ENCODE peak calls at places on chromosomes 1 and 21, in eight cellular contexts. U is mammary epithelial cell; R is cardiac muscle cell; F is breast epithelium; G is endothelial cell of umbilical vein; Q is lung; P is CD8-positive, alpha-beta T cell; J is astrocyte. V is an unnamed sample.

GRCh38 chr21:19609611-19610010 is 1206.0 kb upstream of the TMPRSS15 start:
- DNase-seq in U (no peak), R (no peak), F (no peak), G (no peak), Q (no peak), P (no peak), J (no peak), V (no peak)

GRCh38 chr1:233237623-233238022 is 57.9 kb downstream of the PCNX2 start:
- DNase-seq in U (no peak), R (no peak), F (no peak), G (no peak), Q (no peak), P (no peak), J (no peak), V (no peak)

GRCh38 chr1:234768171-234768568 is 158.2 kb upstream of the IRF2BP2 start:
- DNase-seq in U (no peak), R (no peak), F (no peak), G (no peak), Q (no peak), P (no peak), J (no peak), V (no peak)

GRCh38 chr1:78145105-78145580 is 99.4 kb downstream of the GIPC2 start:
- DNase-seq in U (peak; percentile 63), R (peak; percentile 87), F (no peak), G (peak; percentile 62), Q (peak; percentile 57), P (peak; percentile 18), J (peak; percentile 61), V (peak; percentile 62)

GRCh38 chr1:18998016-18998724 is 41.7 kb upstream of the IFFO2 start:
- DNase-seq in U (peak; percentile 97), R (no peak), F (no peak), G (no peak), Q (no peak), P (no peak), J (peak; percentile 44), V (peak; percentile 98)

GRCh38 chr1:26582836-26583460 is 53.4 kb downstream of the RPS6KA1 start:
- DNase-seq in U (peak; percentile 11), R (peak; percentile 78), F (peak; percentile 38), G (no peak), Q (peak; percentile 58), P (no peak), J (peak; percentile 60), V (no peak)

GRCh38 chr1:116290085-116290670 is 82.9 kb upstream of the ATP1A1 start:
- DNase-seq in U (peak; percentile 93), R (no peak), F (no peak), G (no peak), Q (no peak), P (no peak), J (no peak), V (peak; percentile 95)

GRCh38 chr1:79688932-79689331 is 682.4 kb upstream of the ADGRL4 start:
- DNase-seq in U (no peak), R (no peak), F (no peak), G (no peak), Q (no peak), P (no peak), J (no peak), V (no peak)

GRCh38 chr1:179101566-179101965 is 19.7 kb downstream of the TOR3A start:
- DNase-seq in U (no peak), R (no peak), F (no peak), G (no peak), Q (no peak), P (no peak), J (no peak), V (no peak)

GRCh38 chr1:19949016-19949415 is 25.6 kb upstream of the PLA2G2E start:
- DNase-seq in U (peak; percentile 90), R (peak; percentile 76), F (no peak), G (peak; percentile 77), Q (no peak), P (no peak), J (peak; percentile 79), V (peak; percentile 87)

GRCh38 chr1:109392037-109392787 is 5.5 kb downstream of the SORT1 start:
- DNase-seq in U (no peak), R (no peak), F (no peak), G (no peak), Q (no peak), P (no peak), J (no peak), V (no peak)

GRCh38 chr1:46822248-46822826 is 23.5 kb downstream of the CYP4B1 start:
- DNase-seq in U (no peak), R (no peak), F (no peak), G (no peak), Q (no peak), P (no peak), J (no peak), V (no peak)

GRCh38 chr1:158285756-158286241 is 3.9 kb upstream of the CD1C start:
- DNase-seq in U (peak; percentile 5), R (peak; percentile 3), F (no peak), G (peak; percentile 2), Q (peak; percentile 51), P (no peak), J (no peak), V (no peak)

GRCh38 chr1:76942549-76942948 is 75.3 kb downstream of the ST6GALNAC5 start:
- DNase-seq in U (no peak), R (peak; percentile 25), F (no peak), G (no peak), Q (no peak), P (no peak), J (peak; percentile 74), V (peak; percentile 20)

GRCh38 chr1:91635763-91636162 is 135.1 kb downstream of the CDC7 start:
- DNase-seq in U (peak; percentile 45), R (no peak), F (no peak), G (no peak), Q (no peak), P (no peak), J (no peak), V (no peak)

GRCh38 chr1:155068599-155068998 is 5.1 kb downstream of the EFNA4 start:
- DNase-seq in U (no peak), R (no peak), F (no peak), G (no peak), Q (no peak), P (no peak), J (no peak), V (no peak)

GRCh38 chr1:118247593-118247992 is 62.6 kb upstream of the SPAG17 start:
- DNase-seq in U (peak; percentile 23), R (peak; percentile 21), F (no peak), G (no peak), Q (no peak), P (no peak), J (peak; percentile 3), V (peak; percentile 20)

GRCh38 chr1:227734546-227734857 is 600 bp downstream of the JMJD4 start:
- DNase-seq in U (no peak), R (no peak), F (no peak), G (no peak), Q (no peak), P (no peak), J (no peak), V (no peak)
- H3K4me1 ChIP-seq in U (peaks cover 12% of the 10 kb centered on the region), R (peaks cover 11% of the 10 kb centered on the region), F (no peaks in the 10 kb centered on the region), G (peaks cover 12% of the 10 kb centered on the region), Q (peaks cover 10% of the 10 kb centered on the region), P (peaks cover 19% of the 10 kb centered on the region), J (peaks cover 10% of the 10 kb centered on the region), V (peaks cover 4% of the 10 kb centered on the region)

GRCh38 chr1:32998997-32999396 is 34.4 kb upstream of the RNF19B start:
- DNase-seq in U (no peak), R (peak; percentile 59), F (no peak), G (no peak), Q (no peak), P (no peak), J (no peak), V (no peak)
- H3K27ac ChIP-seq in U (no peak overlapping the region), R (no peak overlapping the region), F (no peak overlapping the region), G (peak overlapping the region; percentile 81), Q (no peak overlapping the region), P (no peak overlapping the region), J (peak overlapping the region; percentile 97), V (no peak overlapping the region)

GRCh38 chr1:194829492-194829891 is 1643.1 kb upstream of the B3GALT2 start:
- DNase-seq in U (no peak), R (no peak), F (no peak), G (no peak), Q (no peak), P (no peak), J (peak; percentile 23), V (peak; percentile 55)
- H3K4me1 ChIP-seq in U (no peaks in the 10 kb centered on the region), R (no peaks in the 10 kb centered on the region), F (no peaks in the 10 kb centered on the region), G (no peaks in the 10 kb centered on the region), Q (no peaks in the 10 kb centered on the region), P (no peaks in the 10 kb centered on the region), J (no peaks in the 10 kb centered on the region), V (no peaks in the 10 kb centered on the region)

DNA sequence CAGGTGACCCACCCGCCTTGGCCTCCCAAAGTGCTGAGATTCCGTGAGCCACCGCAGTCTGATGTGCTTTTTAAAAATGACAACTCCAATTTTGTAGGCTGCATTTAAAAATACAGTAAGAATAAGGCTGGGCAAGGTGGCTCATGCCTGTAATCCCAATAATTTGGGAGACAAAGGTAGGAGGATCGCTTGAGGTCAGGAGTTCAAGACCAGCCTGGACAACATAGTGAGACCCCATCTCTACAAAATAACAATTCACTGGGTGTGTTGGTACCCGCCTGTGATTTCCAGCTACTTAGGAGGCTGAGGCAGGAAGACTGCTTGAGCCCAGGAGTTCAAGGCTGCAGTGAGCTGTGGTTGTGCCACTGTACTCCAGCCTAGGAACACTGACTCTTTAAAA is 23.4 kb downstream of the SLC19A2 start:
- DNase-seq in U (no peak), R (no peak), F (no peak), G (no peak), Q (no peak), P (no peak), J (no peak), V (no peak)
- H3K27ac ChIP-seq in U (no peak overlapping the region), R (no peak overlapping the region), F (no peak overlapping the region), G (no peak overlapping the region), Q (no peak overlapping the region), P (no peak overlapping the region), J (no peak overlapping the region), V (no peak overlapping the region)

DNA sequence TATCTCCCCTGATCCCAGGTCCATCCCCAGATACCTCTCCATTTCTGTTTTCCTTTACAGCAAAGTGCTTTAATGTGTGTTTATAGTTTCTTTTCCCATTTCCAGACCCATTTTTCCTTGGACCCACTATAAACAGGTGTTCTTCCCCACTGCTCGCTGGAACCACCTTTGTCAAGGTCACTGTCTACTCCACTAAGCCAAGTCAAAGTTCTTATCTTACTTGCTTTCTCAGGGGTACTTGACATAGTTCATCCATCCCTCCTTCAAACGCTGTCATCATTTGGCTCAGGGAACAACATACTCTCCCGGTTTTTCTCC is 8.3 kb downstream of the SLAMF1 start:
- DNase-seq in U (no peak), R (no peak), F (no peak), G (no peak), Q (no peak), P (no peak), J (no peak), V (no peak)
- H3K4me1 ChIP-seq in U (no peaks in the 10 kb centered on the region), R (peaks cover 10% of the 10 kb centered on the region), F (no peaks in the 10 kb centered on the region), G (peaks cover 9% of the 10 kb centered on the region), Q (peaks cover 2% of the 10 kb centered on the region), P (peaks cover 91% of the 10 kb centered on the region), J (no peaks in the 10 kb centered on the region), V (no peaks in the 10 kb centered on the region)

DNA sequence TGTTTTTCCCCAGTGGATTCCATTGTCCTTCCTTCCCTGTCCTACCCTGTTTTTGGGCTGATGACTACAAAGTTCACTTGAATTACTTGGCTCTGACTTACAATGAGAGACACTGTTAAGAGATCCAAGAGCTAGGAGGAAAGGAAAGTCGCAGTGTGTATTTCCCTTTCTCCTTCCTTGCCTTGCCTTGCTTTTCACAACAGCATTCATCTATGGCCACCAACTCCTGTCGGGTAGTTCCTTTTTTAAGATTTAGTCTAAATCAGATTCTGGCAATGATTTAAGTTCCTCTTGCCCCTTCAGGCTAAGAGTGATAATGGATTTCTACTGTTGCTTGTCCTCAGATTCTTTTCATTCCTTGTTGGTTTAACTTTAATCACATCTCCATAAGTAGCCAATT is 91.9 kb downstream of the GTF2B start:
- DNase-seq in U (no peak), R (no peak), F (no peak), G (no peak), Q (no peak), P (no peak), J (peak; percentile 9), V (no peak)
- H3K27ac ChIP-seq in U (no peak overlapping the region), R (no peak overlapping the region), F (no peak overlapping the region), G (no peak overlapping the region), Q (no peak overlapping the region), P (no peak overlapping the region), J (no peak overlapping the region), V (no peak overlapping the region)